ENCODE peak calls at places on chromosomes 11 and 22, in six cellular contexts. V, P, N, C, H and I are unnamed samples.

GRCh38 chr22:45903355-45904149 is 73.4 kb downstream of the WNT7B start:
- DNase-seq in C (peak; percentile 12), H (no peak), N (no peak), P (no peak), V (peak; percentile 82), I (no peak)

GRCh38 chr22:42655693-42656092 is 6.5 kb upstream of the CYB5R3 start:
- DNase-seq in P (no peak), N (peak; percentile 84), V (no peak), C (peak; percentile 54), H (no peak), I (no peak)

GRCh38 chr11:66324626-66325025 is 7.8 kb upstream of the CD248 start:
- DNase-seq in N (no peak), V (peak; percentile 40), P (no peak), H (no peak), C (no peak), I (no peak)

GRCh38 chr22:45932066-45932465 is 44.9 kb downstream of the WNT7B start:
- DNase-seq in N (no peak), H (no peak), P (no peak), V (peak; percentile 46), C (no peak), I (no peak)

GRCh38 chr11:101706541-101706940 is 122.7 kb upstream of the TRPC6 start:
- DNase-seq in N (no peak), P (no peak), V (peak; percentile 33), C (no peak), H (no peak), I (no peak)

GRCh38 chr11:7160814-7161489 is 72.2 kb downstream of the RBMXL2 start:
- DNase-seq in P (no peak), V (no peak), N (no peak), H (no peak), C (no peak), I (no peak)

GRCh38 chr22:40666151-40666848 is 13.0 kb upstream of the MCHR1 start:
- DNase-seq in N (no peak), V (no peak), C (no peak), P (no peak), H (peak; percentile 87), I (no peak)

GRCh38 chr22:28976588-28976987 is 85.0 kb downstream of the C22orf31 start:
- DNase-seq in P (no peak), H (no peak), C (no peak), N (no peak), V (peak; percentile 84), I (no peak)

GRCh38 chr11:35237860-35238715 is 99.1 kb downstream of the CD44 start:
- DNase-seq in N (peak; percentile 56), C (peak; percentile 39), H (no peak), V (peak; percentile 45), P (peak; percentile 49), I (no peak)

GRCh38 chr11:27179334-27179733 is 138.7 kb downstream of the BBOX1 start:
- DNase-seq in H (no peak), C (no peak), P (no peak), N (no peak), V (no peak), I (no peak)

GRCh38 chr11:105108247-105108646 is 31.3 kb downstream of the CARD18 start:
- DNase-seq in V (no peak), P (no peak), C (no peak), N (no peak), H (no peak), I (no peak)

GRCh38 chr22:44442856-44443595 is 55.0 kb downstream of the RTL6 start:
- DNase-seq in C (no peak), H (peak; percentile 52), N (no peak), V (no peak), P (no peak), I (peak; percentile 61)

GRCh38 chr11:33716236-33716635 is 15.6 kb upstream of the C11orf91 start:
- DNase-seq in N (no peak), V (peak; percentile 48), H (no peak), P (no peak), C (no peak), I (no peak)

GRCh38 chr11:8786933-8787332 is 104.3 kb downstream of the RPL27A start:
- DNase-seq in V (no peak), H (no peak), P (no peak), N (no peak), C (no peak), I (no peak)

GRCh38 chr11:127106938-127107337 is 106.4 kb upstream of the KIRREL3 start:
- DNase-seq in H (no peak), P (no peak), C (no peak), V (no peak), N (no peak), I (no peak)

GRCh38 chr11:93059074-93059957 is 89.9 kb downstream of the MTNR1B start:
- DNase-seq in N (no peak), V (peak; percentile 87), P (no peak), C (no peak), H (no peak), I (no peak)

GRCh38 chr22:39212721-39213376 is 31.9 kb downstream of the PDGFB start:
- DNase-seq in N (no peak), P (no peak), C (no peak), H (peak; percentile 19), V (no peak), I (peak; percentile 47)

GRCh38 chr11:68806931-68807844 is 34.5 kb downstream of the CPT1A start:
- DNase-seq in H (no peak), V (peak; percentile 77), C (no peak), N (no peak), P (no peak), I (no peak)

GRCh38 chr11:57637626-57638004 is 12.1 kb downstream of the YPEL4 start:
- DNase-seq in H (no peak), V (no peak), P (no peak), C (no peak), N (no peak), I (no peak)

GRCh38 chr22:37337204-37337943 is 55.1 kb downstream of the CYTH4 start:
- DNase-seq in N (no peak), P (no peak), H (no peak), V (peak; percentile 22), C (no peak), I (no peak)

GRCh38 chr11:73267122-73267846 is 4.9 kb upstream of the P2RY6 start:
- DNase-seq in N (no peak), H (no peak), V (no peak), P (no peak), C (no peak), I (peak; percentile 62)

GRCh38 chr11:119365071-119365591 is 16.4 kb downstream of the USP2 start:
- DNase-seq in H (peak; percentile 69), N (no peak), C (no peak), V (no peak), P (no peak), I (no peak)

GRCh38 chr11:117809236-117810055 is 12.4 kb upstream of the DSCAML1 start:
- DNase-seq in P (no peak), C (peak; percentile 84), V (peak; percentile 20), N (no peak), H (no peak), I (no peak)

GRCh38 chr22:27993774-27994350 is 74.8 kb upstream of the PITPNB start:
- DNase-seq in P (no peak), C (no peak), N (no peak), V (no peak), H (peak; percentile 35), I (peak; percentile 57)

GRCh38 chr11:60762851-60763691 is 6.4 kb downstream of the MS4A15 start:
- DNase-seq in N (peak; percentile 49), C (no peak), P (no peak), V (no peak), H (peak; percentile 11), I (no peak)

GRCh38 chr11:86740628-86741488 is 59.5 kb upstream of the PRSS23 start:
- DNase-seq in C (no peak), P (peak; percentile 11), N (no peak), H (peak; percentile 86), V (peak; percentile 98), I (peak; percentile 88)

GRCh38 chr11:108019870-108020540 is 11.3 kb downstream of the CUL5 start:
- DNase-seq in P (no peak), C (no peak), H (no peak), N (no peak), V (peak; percentile 13), I (no peak)

GRCh38 chr11:86704710-86705109 is 32.3 kb upstream of the ME3 start:
- DNase-seq in V (no peak), N (no peak), P (no peak), C (no peak), H (no peak), I (no peak)

GRCh38 chr11:44308256-44308922 is 1.6 kb downstream of the ALX4 start:
- DNase-seq in P (no peak), H (no peak), N (no peak), V (no peak), C (no peak), I (no peak)

GRCh38 chr11:98772799-98773198 is 247.9 kb upstream of the CNTN5 start:
- DNase-seq in C (no peak), P (no peak), V (no peak), H (no peak), N (no peak), I (no peak)

GRCh38 chr11:117816151-117816741 is 8.3 kb downstream of the FXYD2 start:
- DNase-seq in V (no peak), C (no peak), H (no peak), P (no peak), N (no peak), I (no peak)

GRCh38 chr22:44363214-44363979 is 50.6 kb upstream of the SHISAL1 start:
- DNase-seq in V (peak; percentile 95), P (no peak), C (peak; percentile 63), N (no peak), H (peak; percentile 97), I (peak; percentile 97)